ENCODE peak calls at places on chromosome 10, in nine cellular contexts. V, J, C, G, T, Z, A, E and X are unnamed samples.

GRCh38 chr10:52874541-52874940 is 102.0 kb upstream of the MBL2 start:
- DNase-seq in V (no peak), J (no peak), C (no peak), G (no peak), T (no peak), Z (no peak), A (no peak), E (no peak), X (no peak)

GRCh38 chr10:113914936-113915335 is 60.5 kb downstream of the NHLRC2 start:
- DNase-seq in V (no peak), J (no peak), C (no peak), G (no peak), T (no peak), Z (no peak), A (no peak), E (no peak), X (no peak)

GRCh38 chr10:79097021-79097695 is 28.4 kb downstream of the ZMIZ1 start:
- DNase-seq in V (no peak), J (no peak), C (peak), G (no peak), T (no peak), Z (no peak), A (no peak), E (no peak), X (no peak)

GRCh38 chr10:119461380-119461779 is 81.1 kb downstream of the RGS10 start:
- DNase-seq in V (peak), J (no peak), C (no peak), G (no peak), T (no peak), Z (no peak), A (no peak), E (no peak), X (no peak)

GRCh38 chr10:73839276-73839966 is 28.0 kb upstream of the NDST2 start:
- DNase-seq in V (no peak), J (no peak), C (no peak), G (no peak), T (no peak), Z (no peak), A (no peak), E (no peak), X (no peak)

GRCh38 chr10:88065384-88066049 is 202.1 kb downstream of the PTEN start:
- DNase-seq in V (no peak), J (peak), C (no peak), G (no peak), T (no peak), Z (no peak), A (no peak), E (no peak), X (no peak)

GRCh38 chr10:64574371-64574770 is 1053.2 kb downstream of the REEP3 start:
- DNase-seq in V (no peak), J (no peak), C (no peak), G (no peak), T (no peak), Z (no peak), A (peak), E (no peak), X (no peak)

GRCh38 chr10:20622522-20623270 is 274.4 kb downstream of the NEBL start:
- DNase-seq in V (peak), J (peak), C (no peak), G (no peak), T (no peak), Z (no peak), A (no peak), E (no peak), X (peak)

GRCh38 chr10:31603245-31604087 is 284.4 kb downstream of the ZEB1 start:
- DNase-seq in V (peak), J (peak), C (peak), G (peak), T (peak), Z (peak), A (peak), E (no peak), X (peak)

GRCh38 chr10:90913774-90914420 is 7.0 kb downstream of the ANKRD1 start:
- DNase-seq in V (no peak), J (no peak), C (no peak), G (no peak), T (no peak), Z (no peak), A (no peak), E (no peak), X (no peak)

GRCh38 chr10:114427124-114427852 is 23.0 kb upstream of the AFAP1L2 start:
- DNase-seq in V (no peak), J (no peak), C (no peak), G (no peak), T (no peak), Z (no peak), A (no peak), E (no peak), X (no peak)

GRCh38 chr10:77756319-77757232 is 119.0 kb upstream of the KCNMA1 start:
- DNase-seq in V (peak), J (peak), C (no peak), G (no peak), T (peak), Z (peak), A (no peak), E (peak), X (peak)

GRCh38 chr10:13449296-13449695 is 79.5 kb downstream of the BEND7 start:
- DNase-seq in V (peak), J (no peak), C (no peak), G (no peak), T (no peak), Z (no peak), A (no peak), E (no peak), X (no peak)

DNA sequence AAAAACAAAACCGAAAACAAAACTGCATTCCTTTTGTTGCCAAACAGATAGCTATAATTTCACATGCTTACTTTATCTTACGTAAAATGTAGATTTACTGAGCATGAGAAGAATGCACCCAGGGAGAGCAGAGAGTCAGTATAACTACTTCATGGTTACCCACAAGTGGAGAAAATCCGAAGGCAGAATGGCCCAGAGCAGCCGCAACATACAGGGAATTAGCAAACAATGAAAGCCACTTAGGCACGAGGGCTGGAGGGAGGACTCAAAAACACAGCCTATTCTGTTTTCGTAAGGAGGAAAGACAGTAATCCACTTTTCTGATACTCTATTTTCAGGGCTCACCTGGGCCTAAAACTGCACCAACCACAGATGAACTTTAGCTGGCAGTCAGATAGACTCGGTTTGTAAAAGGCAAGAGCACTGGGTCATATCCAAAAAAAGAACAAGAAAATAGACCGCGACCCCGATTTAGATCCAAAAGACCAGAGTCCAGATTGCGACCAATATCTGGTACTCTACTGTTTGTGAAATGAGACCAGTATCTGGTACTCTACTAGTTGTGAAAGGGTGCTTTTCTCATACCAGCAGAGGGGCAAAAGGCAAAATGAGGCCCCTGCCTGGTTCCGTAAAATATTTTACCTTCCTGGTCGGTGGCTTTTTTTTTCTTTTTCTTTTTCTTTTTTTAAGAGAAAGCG is 1.3 kb downstream of the ITPRIP start:
- DNase-seq in V (no peak), J (peak), C (no peak), G (no peak), T (peak), Z (no peak), A (no peak), E (no peak), X (no peak)
- H3K4me3 ChIP-seq in V (peak), J (peak), C (peak), G (peak), T (peak), Z (peak), A (peak), E (peak), X (peak)

DNA sequence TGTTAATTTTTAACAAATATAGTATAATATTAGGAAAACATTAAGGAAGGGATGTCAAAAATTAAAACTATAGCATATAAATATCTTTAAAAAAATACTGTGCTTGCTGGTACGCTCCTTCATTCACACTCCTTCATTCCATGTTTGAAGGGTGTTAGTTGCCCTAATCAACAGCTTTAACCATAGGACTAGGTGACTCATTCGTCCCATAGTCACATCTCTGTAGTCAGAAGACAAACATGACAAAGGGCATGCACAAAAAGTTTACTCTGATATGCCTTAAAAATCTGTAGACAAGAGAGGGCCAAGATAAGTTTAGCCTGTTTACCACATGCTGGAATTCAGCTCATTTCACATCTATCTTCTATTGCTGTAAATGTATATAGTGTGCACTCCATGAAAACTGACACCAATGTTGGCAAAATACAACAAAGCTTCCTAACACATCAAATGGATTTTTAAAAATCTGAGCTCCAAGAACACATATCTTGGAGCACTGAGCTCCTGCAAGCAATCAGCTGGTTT is 628 bp downstream of the FAM13C start:
- DNase-seq in V (peak), J (peak), C (no peak), G (no peak), T (no peak), Z (no peak), A (no peak), E (no peak), X (no peak)
- H3K4me3 ChIP-seq in V (no peak), J (peak), C (peak), G (peak), T (peak), Z (no peak), A (peak), E (no peak), X (no peak)

DNA sequence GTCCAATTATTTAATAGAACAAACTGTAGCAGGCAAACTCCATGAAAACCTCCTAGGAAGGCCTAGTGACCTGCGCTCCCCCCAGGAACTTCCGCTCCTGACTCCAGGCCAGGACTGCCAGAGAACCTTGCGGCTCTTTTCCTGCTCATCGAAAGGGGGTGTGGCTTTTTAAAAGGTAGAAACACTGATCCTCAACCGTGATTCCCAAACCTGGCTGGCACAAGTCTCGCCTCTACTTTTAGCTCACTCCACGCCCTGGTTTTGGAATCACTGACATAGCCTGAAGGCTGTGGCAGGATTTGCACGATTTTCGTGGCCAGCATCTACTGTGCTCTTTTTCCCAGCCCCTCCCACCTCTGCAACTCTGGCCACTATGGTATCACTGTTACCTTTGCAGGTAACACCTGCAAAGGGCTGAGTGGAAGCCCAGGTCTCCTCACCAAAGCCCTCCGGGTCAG is 43.3 kb downstream of the MYOF start:
- DNase-seq in V (peak), J (peak), C (no peak), G (peak), T (no peak), Z (no peak), A (no peak), E (no peak), X (no peak)
- H3K4me3 ChIP-seq in V (no peak), J (no peak), C (no peak), G (no peak), T (no peak), Z (no peak), A (no peak), E (no peak), X (no peak)

GRCh38 chr10:59903871-59904270 is 2.5 kb downstream of the CCDC6 start:
- DNase-seq in V (no peak), J (no peak), C (no peak), G (no peak), T (no peak), Z (no peak), A (no peak), E (no peak), X (no peak)
- H3K4me3 ChIP-seq in V (no peak), J (no peak), C (peak), G (peak), T (no peak), Z (no peak), A (no peak), E (peak), X (no peak)

DNA sequence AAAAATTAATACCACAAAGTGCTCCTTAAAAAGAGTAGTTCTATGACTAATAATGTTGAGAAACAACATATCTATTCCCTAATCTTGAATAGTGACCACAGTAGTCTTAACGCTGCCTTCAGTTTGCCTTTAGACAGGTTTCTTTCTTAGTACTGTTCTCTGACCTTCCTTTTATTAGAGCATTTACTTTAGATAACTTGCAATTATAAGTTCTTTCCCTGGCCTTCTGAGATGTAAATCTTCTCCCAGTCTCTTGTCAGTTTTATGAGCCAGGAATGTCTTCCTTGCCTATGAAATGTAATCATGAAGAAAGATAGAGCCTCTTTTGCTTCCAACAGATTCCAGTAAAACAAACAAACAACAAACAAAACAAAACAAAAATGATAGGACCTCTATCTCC is 1119.8 kb upstream of the LRRTM3 start:
- DNase-seq in V (peak), J (no peak), C (no peak), G (no peak), T (no peak), Z (no peak), A (no peak), E (no peak), X (no peak)
- H3K4me3 ChIP-seq in V (no peak), J (no peak), C (no peak), G (no peak), T (no peak), Z (no peak), A (no peak), E (no peak), X (no peak)

DNA sequence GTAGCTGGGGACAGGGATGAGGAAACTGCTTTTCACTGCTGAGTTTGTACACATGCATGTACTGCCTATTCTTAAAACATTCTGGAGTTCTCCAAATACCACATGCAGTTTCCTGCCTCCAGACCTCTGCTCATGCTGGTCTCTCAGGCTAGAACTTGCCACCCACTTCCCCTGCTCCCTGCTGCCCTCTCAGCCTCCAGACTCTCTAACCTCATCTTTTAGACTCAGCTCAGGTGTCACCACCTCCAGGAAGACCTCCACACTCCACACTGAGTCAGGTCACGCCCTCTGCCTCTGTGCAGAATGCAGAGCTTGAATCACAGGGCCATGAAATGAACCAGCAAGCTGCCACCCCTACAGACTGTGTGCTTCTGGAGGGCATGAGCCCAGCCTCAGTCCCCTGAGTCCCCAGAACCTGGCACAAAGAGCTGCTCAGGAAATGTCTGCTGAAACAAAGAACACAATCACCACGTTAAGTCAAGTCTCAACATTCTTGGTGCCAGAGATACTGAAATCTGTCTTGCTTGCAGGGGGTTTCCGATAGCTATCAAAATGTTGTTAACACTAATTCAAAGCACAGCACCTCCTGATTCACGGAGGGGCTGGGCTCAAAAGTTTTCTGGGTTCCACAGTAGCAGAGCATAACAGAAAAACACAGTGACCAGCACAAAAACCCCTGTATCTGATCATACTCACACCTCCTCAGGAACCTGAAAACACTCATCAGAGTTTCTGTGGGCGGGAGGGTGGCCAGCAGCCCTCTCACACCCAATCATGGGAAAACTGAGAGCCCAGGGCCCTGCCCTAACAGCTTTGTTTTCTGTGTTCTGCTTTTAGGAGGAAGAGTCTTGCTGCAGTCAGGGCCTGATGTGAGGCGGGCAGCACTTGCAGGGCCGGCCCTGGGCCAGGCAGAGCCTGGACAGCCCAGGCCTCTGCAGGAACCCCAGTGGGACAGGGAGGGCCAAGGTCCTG is 21.1 kb downstream of the FAM53B start:
- DNase-seq in V (peak), J (no peak), C (no peak), G (peak), T (peak), Z (no peak), A (no peak), E (no peak), X (peak)
- H3K4me3 ChIP-seq in V (no peak), J (no peak), C (peak), G (no peak), T (peak), Z (no peak), A (no peak), E (no peak), X (no peak)

DNA sequence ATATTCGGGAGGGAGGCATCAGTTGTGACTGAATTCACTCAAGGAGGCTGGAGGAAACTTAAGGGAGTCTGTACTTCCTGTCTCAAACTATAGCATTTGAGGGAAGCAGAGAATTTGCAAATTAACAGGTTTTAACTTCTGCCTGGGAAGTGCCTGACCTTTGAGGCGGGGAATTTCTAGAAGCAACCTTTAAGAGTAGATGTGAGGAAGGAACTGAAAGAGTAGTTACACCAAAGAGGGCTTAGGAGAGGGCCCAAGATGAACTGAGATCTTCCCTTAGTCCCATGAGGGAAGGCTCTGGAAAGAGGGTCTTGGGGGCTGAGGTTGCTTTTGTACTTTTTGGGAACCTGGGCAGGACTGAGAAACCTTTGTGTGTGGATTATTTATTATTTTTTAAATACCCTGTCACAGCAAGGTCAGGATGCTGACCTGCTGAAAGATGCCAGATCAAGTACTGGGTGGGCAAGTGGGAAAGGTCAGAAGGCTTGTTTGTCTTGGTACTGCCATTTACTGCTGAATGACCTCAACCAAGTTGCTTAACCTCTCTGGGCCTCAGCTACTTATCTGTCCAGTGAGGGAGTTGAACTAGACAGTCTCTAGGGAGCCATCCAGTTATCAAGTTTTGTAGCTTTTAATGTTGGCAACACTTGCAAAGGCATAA is 2.4 kb downstream of the GPR158 start:
- DNase-seq in V (no peak), J (no peak), C (no peak), G (no peak), T (no peak), Z (no peak), A (no peak), E (no peak), X (no peak)
- H3K4me3 ChIP-seq in V (no peak), J (no peak), C (no peak), G (no peak), T (no peak), Z (no peak), A (no peak), E (no peak), X (no peak)